ENCODE peak calls at places on chromosomes 7 and 10, in four cellular contexts. T is left ventricle myocardium inferior, R is HepG2, I is fibroblast of pulmonary artery. C is an unnamed sample.

GRCh38 chr7:46257766-46258448 is 336.8 kb upstream of the IGFBP3 start:
- DNase-seq in R (no peak), T (no peak), I (peak), C (no peak)

GRCh38 chr10:20970044-20970443 is 72.9 kb upstream of the NEBL start:
- DNase-seq in I (peak), T (no peak), R (no peak), C (no peak)

GRCh38 chr7:1670894-1671875 is 1.1 kb downstream of the ELFN1 start:
- DNase-seq in T (no peak), R (no peak), I (no peak), C (no peak)

GRCh38 chr7:28037220-28038010 is 143.2 kb downstream of the JAZF1 start:
- DNase-seq in R (peak), T (no peak), I (peak), C (no peak)

GRCh38 chr7:40057292-40057691 is 77.1 kb downstream of the MPLKIP start:
- DNase-seq in T (no peak), R (no peak), I (peak), C (no peak)

GRCh38 chr10:1434912-1435692 is 302.2 kb downstream of the ADARB2 start:
- DNase-seq in I (no peak), T (no peak), R (no peak), C (no peak)

GRCh38 chr7:41085244-41085643 is 617.6 kb downstream of the INHBA start:
- DNase-seq in R (no peak), T (no peak), I (peak), C (no peak)

GRCh38 chr10:34252111-34252510 is 563.0 kb downstream of the PARD3 start:
- DNase-seq in R (no peak), I (peak), T (no peak), C (peak)

GRCh38 chr7:124690840-124691239 is 74.8 kb downstream of the GPR37 start:
- DNase-seq in I (no peak), R (no peak), T (no peak), C (peak)

GRCh38 chr7:155860840-155861479 is 48.7 kb upstream of the SHH start:
- DNase-seq in T (no peak), I (peak), R (no peak), C (peak)

GRCh38 chr10:114855776-114856543 is 34.4 kb downstream of the FHIP2A start:
- DNase-seq in R (no peak), I (peak), T (no peak), C (no peak)

GRCh38 chr10:97764519-97764931 is 7.3 kb downstream of the SFRP5 start:
- DNase-seq in I (no peak), T (no peak), R (peak), C (no peak)

GRCh38 chr10:128642502-128642901 is 516.3 kb upstream of the MKI67 start:
- DNase-seq in R (no peak), T (no peak), I (no peak), C (no peak)

GRCh38 chr7:94364816-94365215 is 29.9 kb upstream of the COL1A2 start:
- DNase-seq in T (no peak), I (no peak), R (no peak), C (no peak)

GRCh38 chr10:35058134-35058533 is 32.0 kb downstream of the CUL2 start:
- DNase-seq in R (peak), T (no peak), I (peak), C (no peak)

GRCh38 chr7:158584392-158584791 is 3.2 kb downstream of the PTPRN2 start:
- DNase-seq in I (no peak), T (no peak), R (no peak), C (no peak)

GRCh38 chr10:70678757-70679489 is 6.6 kb downstream of the ADAMTS14 start:
- DNase-seq in R (no peak), T (no peak), I (no peak), C (no peak)

GRCh38 chr10:63711866-63712716 is 190.9 kb downstream of the REEP3 start:
- DNase-seq in T (peak), I (peak), R (peak), C (peak)

GRCh38 chr10:45809829-45810228 is 37.5 kb downstream of the AGAP4 start:
- DNase-seq in R (no peak), I (peak), T (no peak), C (peak)

GRCh38 chr10:80186364-80187012 is 18.8 kb downstream of the ANXA11 start:
- DNase-seq in I (no peak), R (no peak), T (peak), C (no peak)
- H3K4me3 ChIP-seq in I (no peak), R (no peak), T (peak), C (no peak)

DNA sequence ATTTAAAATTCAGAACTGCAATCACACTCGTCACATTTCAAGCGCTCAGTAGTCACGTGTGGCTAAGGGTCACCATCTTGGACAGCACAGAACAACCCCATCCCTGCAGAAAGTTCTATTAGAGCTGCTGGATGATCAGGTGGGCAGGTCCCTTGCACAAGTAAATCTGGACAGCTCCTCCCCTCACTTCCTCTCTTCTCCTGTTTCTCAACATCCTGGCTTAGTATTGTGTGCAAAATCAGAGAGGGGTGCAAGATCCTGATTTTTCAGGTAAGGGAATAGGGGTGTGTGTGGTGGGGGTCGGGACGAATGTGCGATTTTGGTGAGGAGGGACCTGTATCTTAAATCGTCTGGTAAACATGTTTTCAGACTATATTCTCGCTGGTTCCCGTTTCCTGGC is at the start of gene GIMAP4:
- DNase-seq in I (no peak), R (no peak), T (no peak), C (no peak)
- H3K4me3 ChIP-seq in I (no peak), R (no peak), T (peak), C (no peak)

GRCh38 chr7:104980440-104980839 is 33.6 kb upstream of the KMT2E start:
- DNase-seq in T (no peak), R (no peak), I (peak), C (no peak)

GRCh38 chr7:104980969-104981670 is 32.9 kb upstream of the KMT2E start:
- DNase-seq in R (peak), T (no peak), I (peak), C (no peak)

GRCh38 chr7:104979167-104979841 is 34.7 kb upstream of the KMT2E start:
- DNase-seq in R (no peak), I (peak), T (no peak), C (peak)

GRCh38 chr7:104976966-104977636 is 36.9 kb upstream of the KMT2E start:
- DNase-seq in R (no peak), I (no peak), T (no peak), C (no peak)

GRCh38 chr7:104978460-104978859 is 35.5 kb upstream of the KMT2E start:
- DNase-seq in T (no peak), I (peak), R (no peak), C (peak)
- H3K4me3 ChIP-seq in T (no peak), I (no peak), R (no peak), C (no peak)

GRCh38 chr10:14071956-14072355 is 258.8 kb downstream of the FRMD4A start:
- DNase-seq in T (no peak), R (no peak), I (no peak), C (no peak)

GRCh38 chr10:14068851-14069250 is 261.9 kb downstream of the FRMD4A start:
- DNase-seq in I (no peak), T (no peak), R (no peak), C (no peak)

GRCh38 chr10:14072541-14072940 is 258.2 kb downstream of the FRMD4A start:
- DNase-seq in R (no peak), T (no peak), I (no peak), C (no peak)

GRCh38 chr10:14074062-14074884 is 256.5 kb downstream of the FRMD4A start:
- DNase-seq in T (peak), R (peak), I (peak), C (peak)
- H3K4me3 ChIP-seq in T (peak), R (no peak), I (peak), C (peak)

C was measured in LNCaP clone FGC.